ENCODE peak calls at places on chromosomes 11 and 22, in ten cellular contexts. O, F, L, P, R, E, Q, I, K and M are unnamed samples.

GRCh38 chr22:45709004-45709739 is 37.5 kb downstream of the ATXN10 start:
- DNase-seq in O (no peak), F (peak; percentile 94), L (no peak), P (no peak), R (no peak), E (peak; percentile 79), Q (peak; percentile 70), I (no peak), K (no peak), M (peak; percentile 58)

GRCh38 chr11:47269829-47270305 is at the start of gene MADD:
- DNase-seq in O (peak; percentile 88), F (peak; percentile 77), L (peak; percentile 87), P (peak; percentile 84), R (peak; percentile 93), E (peak; percentile 78), Q (peak; percentile 75), I (peak; percentile 92), K (peak; percentile 90), M (no peak)

GRCh38 chr22:17366830-17367229 is 2.4 kb upstream of the CECR2 start:
- DNase-seq in O (peak; percentile 67), F (no peak), L (no peak), P (peak; percentile 49), R (peak; percentile 18), E (no peak), Q (no peak), I (peak; percentile 54), K (peak; percentile 30), M (no peak)

GRCh38 chr11:47033439-47033838 is 96.9 kb downstream of the CSTPP1 start:
- DNase-seq in O (no peak), F (no peak), L (no peak), P (no peak), R (no peak), E (no peak), Q (no peak), I (no peak), K (no peak), M (no peak)

GRCh38 chr11:86449993-86450629 is 75.4 kb downstream of the CCDC81 start:
- DNase-seq in O (no peak), F (no peak), L (no peak), P (no peak), R (no peak), E (no peak), Q (no peak), I (no peak), K (no peak), M (no peak)

GRCh38 chr11:113546757-113547507 is 71.7 kb upstream of the DRD2 start:
- DNase-seq in O (no peak), F (peak; percentile 49), L (no peak), P (no peak), R (no peak), E (peak; percentile 61), Q (peak; percentile 25), I (no peak), K (no peak), M (peak; percentile 22)

GRCh38 chr11:115613986-115614625 is 109.9 kb upstream of the CADM1 start:
- DNase-seq in O (no peak), F (peak; percentile 91), L (no peak), P (no peak), R (no peak), E (peak; percentile 90), Q (no peak), I (no peak), K (no peak), M (peak; percentile 75)

GRCh38 chr11:17593466-17594245 is 46.6 kb downstream of the OTOG start:
- DNase-seq in O (no peak), F (no peak), L (no peak), P (no peak), R (no peak), E (no peak), Q (no peak), I (no peak), K (no peak), M (no peak)

GRCh38 chr11:73154178-73154577 is 12.1 kb upstream of the FCHSD2 start:
- DNase-seq in O (peak; percentile 77), F (no peak), L (peak; percentile 85), P (no peak), R (no peak), E (no peak), Q (no peak), I (no peak), K (no peak), M (no peak)

GRCh38 chr11:44775366-44776356 is 48.9 kb downstream of the TSPAN18 start:
- DNase-seq in O (no peak), F (peak; percentile 51), L (peak; percentile 41), P (peak; percentile 17), R (peak; percentile 53), E (peak; percentile 28), Q (no peak), I (peak; percentile 50), K (peak; percentile 85), M (peak; percentile 11)

GRCh38 chr11:63914896-63915681 is 1.9 kb downstream of the RCOR2 start:
- DNase-seq in O (no peak), F (no peak), L (no peak), P (no peak), R (no peak), E (no peak), Q (no peak), I (no peak), K (no peak), M (no peak)

GRCh38 chr11:110971110-110971509 is 258.9 kb upstream of the ARHGAP20 start:
- DNase-seq in O (no peak), F (peak; percentile 64), L (no peak), P (no peak), R (no peak), E (peak; percentile 69), Q (peak; percentile 62), I (no peak), K (no peak), M (peak; percentile 85)

GRCh38 chr11:76696756-76697155 is 26.2 kb upstream of the LRRC32 start:
- DNase-seq in O (no peak), F (no peak), L (no peak), P (no peak), R (no peak), E (no peak), Q (no peak), I (no peak), K (no peak), M (no peak)

GRCh38 chr11:9506489-9507343 is 45.9 kb downstream of the ZNF143 start:
- DNase-seq in O (peak; percentile 82), F (peak; percentile 85), L (peak; percentile 61), P (peak; percentile 73), R (peak; percentile 63), E (peak; percentile 81), Q (peak; percentile 90), I (peak; percentile 76), K (peak; percentile 76), M (peak; percentile 78)

GRCh38 chr11:79430280-79430679 is 10.6 kb downstream of the TENM4 start:
- DNase-seq in O (no peak), F (no peak), L (no peak), P (no peak), R (no peak), E (no peak), Q (no peak), I (no peak), K (no peak), M (no peak)